ENCODE peak calls at places on chromosome 16, in five cellular contexts. I is germinal center, O is NCI-H2171, W is stomach, U is GM03348. S is an unnamed sample.

GRCh38 chr16:48413291-48413690 is 28.1 kb upstream of the SIAH1 start:
- DNase-seq in I (no peak), O (no peak), W (no peak), U (no peak), S (no peak)

GRCh38 chr16:67726106-67727034 is 7.3 kb upstream of the GFOD2 start:
- DNase-seq in I (no peak), O (no peak), W (no peak), U (peak), S (no peak)

GRCh38 chr16:29663020-29663828 is at the start of gene SPN:
- DNase-seq in I (peak), O (no peak), W (no peak), U (no peak), S (no peak)

GRCh38 chr16:86025706-86026105 is 126.7 kb downstream of the IRF8 start:
- DNase-seq in I (no peak), O (no peak), W (no peak), U (no peak), S (no peak)

GRCh38 chr16:23423496-23424049 is 29.4 kb downstream of the COG7 start:
- DNase-seq in I (no peak), O (no peak), W (peak), U (peak), S (peak)

GRCh38 chr16:84048306-84048705 is 5.7 kb upstream of the SLC38A8 start:
- DNase-seq in I (no peak), O (no peak), W (peak), U (no peak), S (no peak)

GRCh38 chr16:89137666-89138512 is 33.7 kb upstream of the CDH15 start:
- DNase-seq in I (no peak), O (no peak), W (no peak), U (no peak), S (no peak)

GRCh38 chr16:87457724-87458423 is 35.0 kb downstream of the ZCCHC14 start:
- DNase-seq in I (no peak), O (no peak), W (no peak), U (peak), S (peak)

GRCh38 chr16:88680554-88681083 is 5.7 kb downstream of the SNAI3 start:
- DNase-seq in I (no peak), O (no peak), W (no peak), U (no peak), S (no peak)

GRCh38 chr16:67842509-67843342 is 606 bp downstream of the THAP11 start:
- DNase-seq in I (peak), O (peak), W (peak), U (peak), S (no peak)

GRCh38 chr16:3983081-3983520 is 102.6 kb upstream of the CREBBP start:
- DNase-seq in I (no peak), O (no peak), W (peak), U (peak), S (no peak)

GRCh38 chr16:35908942-35909341 is 2449.5 kb downstream of the TP53TG3F start:
- DNase-seq in I (no peak), O (peak), W (no peak), U (no peak), S (no peak)

GRCh38 chr16:87661561-87661960 is 59.3 kb downstream of the JPH3 start:
- DNase-seq in I (peak), O (no peak), W (no peak), U (peak), S (no peak)